ENCODE peak calls at places on chromosomes 6 and 20, in seven cellular contexts. K is heart left ventricle, B is endothelial cell of umbilical vein, H is left ventricle myocardium inferior, O is A673, P is endodermal cell, J is SK-N-SH. T is an unnamed sample.
A peak's percentile ranks its signal among the peaks of the same experiment; 100 is the strongest.

GRCh38 chr20:8414611-8415274 is 282.7 kb downstream of the PLCB1 start:
- DNase-seq in K (no peak), B (no peak), H (no peak), O (peak; percentile 32), P (no peak), J (no peak), T (no peak)

GRCh38 chr6:14953806-14954205 is 292.1 kb upstream of the JARID2 start:
- DNase-seq in K (no peak), B (no peak), H (no peak), O (no peak), P (no peak), J (no peak), T (no peak)

GRCh38 chr20:9119776-9120175 is 50.9 kb downstream of the PLCB4 start:
- DNase-seq in K (peak; percentile 81), B (no peak), H (peak; percentile 62), O (no peak), P (no peak), J (peak; percentile 23), T (no peak)

GRCh38 chr6:6736753-6737654 is 148.5 kb downstream of the LY86 start:
- DNase-seq in K (peak; percentile 91), B (peak; percentile 18), H (peak; percentile 84), O (no peak), P (peak; percentile 93), J (peak; percentile 59), T (no peak)

GRCh38 chr6:147201885-147202515 is 2.2 kb upstream of the STXBP5 start:
- DNase-seq in K (no peak), B (no peak), H (no peak), O (no peak), P (peak; percentile 68), J (peak; percentile 42), T (no peak)

GRCh38 chr6:105896052-105896820 is 189.9 kb upstream of the PRDM1 start:
- DNase-seq in K (no peak), B (no peak), H (no peak), O (no peak), P (no peak), J (no peak), T (no peak)

GRCh38 chr20:8780926-8781325 is 288.0 kb upstream of the PLCB4 start:
- DNase-seq in K (no peak), B (no peak), H (no peak), O (no peak), P (no peak), J (no peak), T (no peak)

GRCh38 chr20:46555370-46555956 is 5.0 kb upstream of the OCSTAMP start:
- DNase-seq in K (no peak), B (no peak), H (no peak), O (no peak), P (no peak), J (no peak), T (no peak)

GRCh38 chr6:6923605-6924004 is 184.2 kb upstream of the RREB1 start:
- DNase-seq in K (no peak), B (no peak), H (no peak), O (no peak), P (no peak), J (no peak), T (no peak)

GRCh38 chr20:52104546-52105044 is 87.0 kb downstream of the ZFP64 start:
- DNase-seq in K (no peak), B (peak; percentile 36), H (no peak), O (peak; percentile 71), P (peak; percentile 89), J (peak; percentile 46), T (no peak)

GRCh38 chr20:33005908-33006775 is 1.4 kb upstream of the BPIFB2 start:
- DNase-seq in K (no peak), B (no peak), H (no peak), O (no peak), P (no peak), J (no peak), T (no peak)

GRCh38 chr6:97497713-97498331 is 214.8 kb upstream of the MMS22L start:
- DNase-seq in K (peak; percentile 43), B (peak; percentile 63), H (peak; percentile 53), O (peak; percentile 93), P (peak; percentile 78), J (peak; percentile 30), T (peak; percentile 73)

GRCh38 chr6:25793970-25794369 is 37.9 kb downstream of the SLC17A1 start:
- DNase-seq in K (no peak), B (no peak), H (no peak), O (no peak), P (no peak), J (no peak), T (no peak)

GRCh38 chr6:30862156-30862875 is 22.0 kb upstream of the DDR1 start:
- DNase-seq in K (no peak), B (peak; percentile 74), H (no peak), O (no peak), P (no peak), J (no peak), T (no peak)

GRCh38 chr6:38794682-38795081 is 79.6 kb downstream of the DNAH8 start:
- DNase-seq in K (no peak), B (no peak), H (no peak), O (no peak), P (no peak), J (no peak), T (no peak)

GRCh38 chr6:158894192-158894591 is 75.0 kb upstream of the EZR start:
- DNase-seq in K (no peak), B (peak; percentile 5), H (no peak), O (peak; percentile 81), P (peak; percentile 73), J (no peak), T (no peak)

GRCh38 chr6:88561974-88562736 is 396.0 kb upstream of the CNR1 start:
- DNase-seq in K (no peak), B (no peak), H (no peak), O (no peak), P (no peak), J (no peak), T (no peak)

GRCh38 chr6:42714098-42714761 is 8.2 kb downstream of the PRPH2 start:
- DNase-seq in K (no peak), B (peak; percentile 20), H (no peak), O (peak; percentile 27), P (no peak), J (no peak), T (no peak)

GRCh38 chr6:149923327-149923986 is 536 bp upstream of the RAET1G start:
- DNase-seq in K (no peak), B (no peak), H (no peak), O (no peak), P (no peak), J (peak; percentile 41), T (no peak)
- H3K4me3 ChIP-seq in K (peak overlapping the region; percentile 48), B (no peak overlapping the region), H (peak overlapping the region; percentile 72), O (peak overlapping the region; percentile 52), P (peak overlapping the region; percentile 70), J (peak overlapping the region; percentile 65), T (peak overlapping the region; percentile 23)

GRCh38 chr6:20572288-20572687 is 38.0 kb downstream of the CDKAL1 start:
- DNase-seq in K (no peak), B (no peak), H (no peak), O (no peak), P (no peak), J (no peak), T (no peak)
- H3K4me1 ChIP-seq in K (no peaks in the 10 kb centered on the region), B (peaks cover 6% of the 10 kb centered on the region), H (peaks cover 11% of the 10 kb centered on the region), O (peaks cover 35% of the 10 kb centered on the region), P (peaks cover 10% of the 10 kb centered on the region), J (peaks cover 40% of the 10 kb centered on the region), T (peaks cover 4% of the 10 kb centered on the region)

GRCh38 chr20:59837623-59838394 is 95.6 kb downstream of the SYCP2 start:
- DNase-seq in K (no peak), B (no peak), H (no peak), O (no peak), P (no peak), J (no peak), T (no peak)

GRCh38 chr20:59836768-59837167 is 96.7 kb downstream of the SYCP2 start:
- DNase-seq in K (no peak), B (no peak), H (no peak), O (peak; percentile 26), P (no peak), J (no peak), T (no peak)

GRCh38 chr20:59835057-59835447 is 98.4 kb downstream of the SYCP2 start:
- DNase-seq in K (no peak), B (no peak), H (peak; percentile 9), O (peak; percentile 15), P (no peak), J (no peak), T (no peak)

GRCh38 chr20:59832406-59833156 is 100.9 kb downstream of the SYCP2 start:
- DNase-seq in K (no peak), B (no peak), H (peak; percentile 5), O (no peak), P (no peak), J (peak; percentile 7), T (no peak)

GRCh38 chr20:59835448-59836395 is 97.7 kb downstream of the SYCP2 start:
- DNase-seq in K (peak; percentile 63), B (no peak), H (peak; percentile 46), O (peak; percentile 68), P (peak; percentile 75), J (peak; percentile 72), T (no peak)
- H3K4me3 ChIP-seq in K (no peak overlapping the region), B (no peak overlapping the region), H (peak overlapping the region; percentile 59), O (no peak overlapping the region), P (no peak overlapping the region), J (peak overlapping the region; percentile 45), T (no peak overlapping the region)

GRCh38 chr6:35173068-35174042 is 32.2 kb upstream of the TCP11 start:
- DNase-seq in K (no peak), B (no peak), H (no peak), O (no peak), P (peak; percentile 45), J (no peak), T (no peak)
- H3K4me1 ChIP-seq in K (no peaks in the 10 kb centered on the region), B (no peaks in the 10 kb centered on the region), H (peaks cover 7% of the 10 kb centered on the region), O (no peaks in the 10 kb centered on the region), P (no peaks in the 10 kb centered on the region), J (no peaks in the 10 kb centered on the region), T (no peaks in the 10 kb centered on the region)

DNA sequence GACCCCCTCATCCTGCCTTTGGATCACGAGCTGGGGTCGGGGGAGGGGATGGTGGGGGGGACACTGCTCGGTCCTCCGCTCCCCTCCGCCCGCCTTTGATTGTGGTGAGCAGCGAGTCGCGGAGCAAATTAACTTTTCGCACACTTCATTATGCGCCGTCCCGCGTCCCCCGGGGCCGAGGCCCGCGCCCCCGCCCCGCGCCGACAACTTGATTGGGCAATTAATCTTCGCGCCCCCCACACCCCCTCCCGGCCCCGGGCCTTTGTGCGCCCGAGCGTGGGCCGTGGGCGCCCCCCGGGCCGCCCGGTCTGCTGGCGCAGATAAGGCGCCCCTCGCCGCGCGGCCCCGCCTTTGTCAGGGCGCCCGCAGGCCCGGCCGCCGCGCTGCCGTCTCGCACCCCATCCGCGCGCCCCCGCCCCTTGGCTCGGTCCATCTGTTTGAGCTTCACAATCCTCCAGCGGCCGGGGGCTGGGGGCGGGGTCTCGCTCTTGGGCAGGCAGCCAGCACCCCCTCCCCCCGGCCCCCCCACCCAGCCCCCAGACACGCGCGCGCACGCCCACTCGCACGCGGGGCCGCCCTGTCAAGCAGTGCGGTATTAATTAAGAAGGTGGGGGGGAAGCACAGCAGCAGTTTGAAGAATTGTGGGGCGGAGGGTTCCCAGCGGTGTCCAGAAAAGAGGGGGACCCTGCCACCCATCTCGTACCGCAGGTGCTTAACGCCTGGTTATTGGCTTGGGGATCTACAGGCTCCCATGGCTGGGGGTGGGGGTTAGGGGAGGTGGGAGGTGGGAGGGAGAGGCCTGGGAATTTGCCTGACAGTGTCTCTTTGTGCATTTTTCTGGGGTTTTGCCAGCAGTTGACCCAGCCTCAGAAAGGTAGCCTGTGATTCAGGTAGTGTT is 34.5 kb upstream of the SCRT2 start:
- DNase-seq in K (no peak), B (no peak), H (no peak), O (no peak), P (peak; percentile 82), J (peak; percentile 93), T (no peak)
- H3K4me3 ChIP-seq in K (peak overlapping the region; percentile 16), B (no peak overlapping the region), H (peak overlapping the region; percentile 55), O (peak overlapping the region; percentile 44), P (peak overlapping the region; percentile 34), J (no peak overlapping the region), T (no peak overlapping the region)